ENCODE peak calls at places on chromosomes 5 and 9, in four cellular contexts. One of them, this sample, is unnamed.
A peak's percentile ranks its signal among the peaks of the same experiment; 100 is the strongest.

GRCh38 chr5:60674251-60674650 is 25.7 kb downstream of the DEPDC1B start:
- DNase-seq in GM12878: no peak
- DNase-seq in HepG2: no peak
- DNase-seq in K562: no peak
- DNase-seq in this sample: no peak

GRCh38 chr5:143575264-143575663 is 171.8 kb upstream of the NR3C1 start:
- DNase-seq in HepG2: no peak
- DNase-seq in K562: no peak
- DNase-seq in GM12878: no peak
- DNase-seq in this sample: no peak

GRCh38 chr5:102713278-102713677 is 41.8 kb upstream of the PAM start:
- DNase-seq in K562: no peak
- DNase-seq in GM12878: no peak
- DNase-seq in HepG2: no peak
- DNase-seq in this sample: no peak

GRCh38 chr9:91534374-91534773 is 110.7 kb upstream of the NFIL3 start:
- DNase-seq in HepG2: no peak
- DNase-seq in GM12878: no peak
- DNase-seq in K562: no peak
- DNase-seq in this sample: no peak

GRCh38 chr9:17065062-17065461 is 69.8 kb upstream of the CNTLN start:
- DNase-seq in HepG2: peak; percentile 2
- DNase-seq in K562: no peak
- DNase-seq in GM12878: no peak
- DNase-seq in this sample: no peak

GRCh38 chr5:102670224-102670836 is 84.8 kb upstream of the PAM start:
- DNase-seq in HepG2: peak; percentile 22
- DNase-seq in GM12878: no peak
- DNase-seq in K562: peak; percentile 71
- DNase-seq in this sample: peak; percentile 59

GRCh38 chr9:135218331-135219225 is 131.1 kb downstream of the OLFM1 start:
- DNase-seq in HepG2: no peak
- DNase-seq in K562: no peak
- DNase-seq in GM12878: no peak
- DNase-seq in this sample: peak; percentile 32

GRCh38 chr5:114120166-114120565 is 241.7 kb upstream of the KCNN2 start:
- DNase-seq in HepG2: no peak
- DNase-seq in K562: no peak
- DNase-seq in GM12878: no peak
- DNase-seq in this sample: no peak

GRCh38 chr5:132962429-132962928 is 955 bp downstream of the AFF4 start:
- DNase-seq in HepG2: peak; percentile 34
- DNase-seq in GM12878: no peak
- DNase-seq in K562: peak; percentile 47
- DNase-seq in this sample: no peak

DNA sequence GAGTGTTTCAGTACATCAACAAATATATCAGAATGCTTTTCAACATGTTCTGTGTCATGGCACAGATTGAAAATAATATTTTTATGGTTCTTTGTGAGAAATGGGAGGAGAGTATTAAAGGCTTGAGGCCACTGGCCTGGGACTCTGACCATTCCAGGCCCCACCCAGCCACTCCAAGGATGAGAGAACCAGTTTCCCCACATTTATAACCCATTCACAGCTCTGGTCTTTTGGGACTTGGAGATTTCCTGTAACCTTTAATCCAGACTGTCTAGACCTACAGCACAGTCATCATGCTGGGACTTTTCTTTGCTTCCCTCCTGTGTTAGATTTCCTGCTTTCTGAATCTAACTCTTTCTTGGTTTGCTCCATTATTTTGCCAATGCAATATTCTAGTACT is 389.6 kb downstream of the KIAA0825 start:
- DNase-seq in HepG2: no peak
- DNase-seq in K562: no peak
- DNase-seq in GM12878: no peak
- DNase-seq in this sample: no peak
- TF ChIP-seq CREM in HepG2: no peak
- TF ChIP-seq CREM in K562: no peak
- TF ChIP-seq CREM in GM12878: no peak
- TF ChIP-seq CREM in this sample: no peak

GRCh38 chr5:57327934-57328333 is 154.1 kb downstream of the GPBP1 start:
- DNase-seq in K562: no peak
- DNase-seq in GM12878: no peak
- DNase-seq in HepG2: peak; percentile 21
- DNase-seq in this sample: no peak

GRCh38 chr5:57324888-57325287 is 151.0 kb downstream of the GPBP1 start:
- DNase-seq in HepG2: no peak
- DNase-seq in K562: no peak
- DNase-seq in GM12878: no peak
- DNase-seq in this sample: no peak

GRCh38 chr5:57319633-57320032 is 145.8 kb downstream of the GPBP1 start:
- DNase-seq in GM12878: no peak
- DNase-seq in K562: no peak
- DNase-seq in HepG2: no peak
- DNase-seq in this sample: no peak

GRCh38 chr5:57320552-57320951 is 146.7 kb downstream of the GPBP1 start:
- DNase-seq in HepG2: no peak
- DNase-seq in GM12878: no peak
- DNase-seq in K562: no peak
- DNase-seq in this sample: no peak

DNA sequence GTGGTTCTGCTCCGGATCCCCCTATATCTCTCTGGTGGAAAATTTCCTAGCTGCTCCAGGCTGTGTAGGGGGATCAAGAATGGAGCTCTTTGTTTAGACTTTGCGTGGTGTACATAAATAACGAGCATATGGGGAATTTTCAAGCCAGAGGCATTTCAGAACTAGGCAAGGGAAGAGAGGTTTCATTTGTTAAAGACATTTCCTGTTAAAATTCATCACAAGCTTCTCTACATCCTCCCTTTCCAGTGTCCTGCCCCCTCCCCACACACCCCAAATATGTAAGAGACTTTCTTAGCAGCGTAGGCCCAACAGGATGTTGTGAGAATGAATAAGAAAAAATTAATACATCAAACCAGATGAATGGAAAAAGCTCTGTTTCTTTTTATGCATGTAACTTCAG is 150.3 kb downstream of the GPBP1 start:
- DNase-seq in GM12878: no peak
- DNase-seq in HepG2: no peak
- DNase-seq in K562: no peak
- DNase-seq in this sample: no peak
- TF ChIP-seq CREM in GM12878: no peak
- TF ChIP-seq CREM in HepG2: no peak
- TF ChIP-seq CREM in K562: no peak
- TF ChIP-seq CREM in this sample: no peak

DNA sequence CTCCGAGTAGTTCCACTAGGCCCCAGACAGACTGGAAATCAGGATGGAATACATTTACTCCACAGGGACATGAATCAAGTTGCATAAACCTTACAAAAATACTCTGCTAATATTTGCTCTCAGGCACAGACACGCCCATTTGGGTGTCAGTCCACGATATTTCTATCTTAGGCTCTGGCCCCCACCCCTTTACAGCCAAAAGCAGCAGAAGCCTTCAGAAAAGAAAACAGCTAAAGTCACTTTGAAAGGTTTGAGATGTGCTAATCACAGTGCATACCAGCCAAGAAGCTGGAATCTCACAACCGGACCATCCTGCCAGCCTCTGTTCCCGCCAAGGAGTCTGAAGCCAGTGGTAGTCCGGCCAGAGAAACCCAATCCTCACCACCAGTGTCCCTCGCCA is 22.6 kb downstream of the PTPN3 start:
- DNase-seq in HepG2: peak; percentile 62
- DNase-seq in K562: no peak
- DNase-seq in GM12878: no peak
- DNase-seq in this sample: no peak
- TF ChIP-seq CREM in HepG2: no peak
- TF ChIP-seq CREM in K562: no peak
- TF ChIP-seq CREM in GM12878: no peak
- TF ChIP-seq CREM in this sample: no peak

DNA sequence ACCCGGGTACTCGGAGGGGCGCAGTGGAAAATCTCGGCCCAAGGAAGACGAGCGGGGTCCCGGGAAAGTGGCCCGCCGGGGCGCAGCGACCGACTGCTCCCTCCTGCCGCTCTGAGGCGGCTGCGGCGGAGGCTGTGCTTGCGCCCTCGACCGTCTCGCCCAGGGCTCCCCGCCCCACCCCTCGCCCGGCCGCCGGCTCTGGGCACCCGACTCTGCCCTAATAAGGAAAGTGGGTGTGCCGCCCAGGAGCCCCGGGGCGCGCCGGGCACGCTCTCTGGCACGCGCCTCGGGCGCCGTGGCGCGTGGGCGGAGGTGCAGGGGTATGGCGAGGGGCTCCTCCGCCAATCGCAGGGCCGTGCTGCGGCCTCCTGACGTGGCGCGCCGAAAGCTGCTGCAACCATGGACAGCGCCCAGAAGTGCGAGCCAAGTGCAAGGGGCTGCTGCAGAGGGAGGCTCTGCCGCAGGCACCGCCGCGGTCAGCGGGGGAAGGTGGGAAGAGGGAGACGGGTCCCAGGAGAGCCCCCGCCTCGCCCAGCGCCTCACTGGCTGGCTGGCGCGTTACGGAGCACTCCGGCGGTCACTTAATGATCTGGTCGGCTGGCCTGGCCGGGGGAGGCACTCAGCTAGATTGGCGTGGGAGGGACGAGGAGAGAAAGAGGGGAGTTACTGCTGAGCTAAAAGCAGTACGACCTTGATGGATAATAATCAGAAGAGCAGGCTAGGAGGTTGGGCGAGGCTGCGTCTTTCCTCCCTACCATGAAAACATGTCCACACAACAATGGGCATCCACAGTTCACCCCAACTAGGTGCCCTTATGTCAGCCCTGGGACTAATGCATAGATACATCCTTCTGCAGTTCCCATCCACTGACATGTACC is at the start of gene PRUNE2:
- DNase-seq in GM12878: no peak
- DNase-seq in K562: peak; percentile 5
- DNase-seq in HepG2: no peak
- DNase-seq in this sample: peak; percentile 93
- TF ChIP-seq CREM in GM12878: no peak
- TF ChIP-seq CREM in K562: no peak
- TF ChIP-seq CREM in HepG2: no peak
- TF ChIP-seq CREM in this sample: peak; percentile 91

GRCh38 chr9:131987232-131987631 is 92.4 kb downstream of the MED27 start:
- DNase-seq in GM12878: no peak
- DNase-seq in K562: no peak
- DNase-seq in HepG2: no peak
- DNase-seq in this sample: no peak

GRCh38 chr9:131982683-131983239 is 96.9 kb downstream of the MED27 start:
- DNase-seq in GM12878: peak; percentile 37
- DNase-seq in K562: no peak
- DNase-seq in HepG2: no peak
- DNase-seq in this sample: no peak

GRCh38 chr9:131984564-131984963 is 95.1 kb downstream of the MED27 start:
- DNase-seq in GM12878: no peak
- DNase-seq in K562: no peak
- DNase-seq in HepG2: no peak
- DNase-seq in this sample: no peak

GRCh38 chr9:131986089-131986488 is 93.6 kb downstream of the MED27 start:
- DNase-seq in GM12878: no peak
- DNase-seq in K562: no peak
- DNase-seq in HepG2: no peak
- DNase-seq in this sample: no peak

GRCh38 chr9:131986576-131986975 is 93.1 kb downstream of the MED27 start:
- DNase-seq in HepG2: no peak
- DNase-seq in K562: no peak
- DNase-seq in GM12878: no peak
- DNase-seq in this sample: no peak
- TF ChIP-seq CREM in HepG2: no peak
- TF ChIP-seq CREM in K562: no peak
- TF ChIP-seq CREM in GM12878: no peak
- TF ChIP-seq CREM in this sample: no peak

GRCh38 chr5:140041099-140041491 is 2.0 kb downstream of the NRG2 start:
- DNase-seq in K562: no peak
- DNase-seq in HepG2: no peak
- DNase-seq in GM12878: no peak
- DNase-seq in this sample: no peak

GRCh38 chr5:140044041-140044440 is 942 bp upstream of the NRG2 start:
- DNase-seq in HepG2: no peak
- DNase-seq in K562: no peak
- DNase-seq in GM12878: no peak
- DNase-seq in this sample: no peak

GRCh38 chr5:140041492-140042421 is 1.3 kb downstream of the NRG2 start:
- DNase-seq in GM12878: peak; percentile 36
- DNase-seq in K562: no peak
- DNase-seq in HepG2: no peak
- DNase-seq in this sample: peak; percentile 39

GRCh38 chr5:140042551-140043507 is at the start of gene NRG2:
- DNase-seq in GM12878: no peak
- DNase-seq in K562: peak; percentile 56
- DNase-seq in HepG2: peak; percentile 49
- DNase-seq in this sample: peak; percentile 88

DNA sequence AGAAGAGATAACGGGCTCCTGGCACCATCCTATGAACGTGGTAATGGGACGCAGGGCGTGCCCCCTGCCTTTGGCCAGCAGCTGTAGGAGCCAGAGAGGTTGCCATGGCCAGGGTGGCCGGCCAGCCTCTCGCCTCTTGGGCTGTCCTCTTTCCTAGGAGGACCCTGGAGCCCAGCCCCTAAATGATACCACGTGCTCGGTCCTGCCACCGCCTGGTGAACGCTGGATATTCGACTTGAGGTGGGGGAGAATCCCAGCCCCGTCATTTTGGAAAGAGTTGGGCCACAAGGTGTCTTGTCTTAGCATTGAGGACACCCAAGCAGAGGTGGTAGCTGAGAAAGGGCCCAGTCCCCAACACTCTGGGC is 391 bp upstream of the NRG2 start:
- DNase-seq in K562: peak; percentile 15
- DNase-seq in GM12878: no peak
- DNase-seq in HepG2: no peak
- DNase-seq in this sample: peak; percentile 61
- TF ChIP-seq CREM in K562: no peak
- TF ChIP-seq CREM in GM12878: no peak
- TF ChIP-seq CREM in HepG2: no peak
- TF ChIP-seq CREM in this sample: no peak

GRCh38 chr9:3497857-3498256 is 27.9 kb downstream of the RFX3 start:
- DNase-seq in GM12878: no peak
- DNase-seq in K562: no peak
- DNase-seq in HepG2: no peak
- DNase-seq in this sample: no peak

GRCh38 chr9:3495850-3496249 is 30.0 kb downstream of the RFX3 start:
- DNase-seq in GM12878: no peak
- DNase-seq in K562: no peak
- DNase-seq in HepG2: no peak
- DNase-seq in this sample: no peak

GRCh38 chr9:3497406-3497805 is 28.4 kb downstream of the RFX3 start:
- DNase-seq in HepG2: no peak
- DNase-seq in K562: no peak
- DNase-seq in GM12878: no peak
- DNase-seq in this sample: no peak

GRCh38 chr9:3500044-3500443 is 25.8 kb downstream of the RFX3 start:
- DNase-seq in HepG2: no peak
- DNase-seq in K562: no peak
- DNase-seq in GM12878: no peak
- DNase-seq in this sample: no peak

GRCh38 chr9:3498691-3499090 is 27.1 kb downstream of the RFX3 start:
- DNase-seq in K562: no peak
- DNase-seq in GM12878: no peak
- DNase-seq in HepG2: no peak
- DNase-seq in this sample: no peak
- TF ChIP-seq CREM in K562: no peak
- TF ChIP-seq CREM in GM12878: no peak
- TF ChIP-seq CREM in HepG2: no peak
- TF ChIP-seq CREM in this sample: no peak

GRCh38 chr9:12457237-12457636 is 235.9 kb upstream of the TYRP1 start:
- DNase-seq in HepG2: no peak
- DNase-seq in GM12878: no peak
- DNase-seq in K562: no peak
- DNase-seq in this sample: no peak
- TF ChIP-seq CREM in HepG2: no peak
- TF ChIP-seq CREM in GM12878: no peak
- TF ChIP-seq CREM in K562: no peak
- TF ChIP-seq CREM in this sample: no peak

This sample was measured in WTC11.